ENCODE peak calls at places on chromosomes 13 and 19, in eight cellular contexts. Z, R, F, B, W, J, U and T are unnamed samples.

GRCh38 chr19:15288146-15288963 is 44.0 kb downstream of the BRD4 start:
- DNase-seq in W (peak), F (peak), R (no peak), Z (peak), B (peak), J (no peak), U (no peak), T (no peak)

GRCh38 chr13:97627566-97627965 is 193.6 kb downstream of the RAP2A start:
- DNase-seq in J (peak), Z (peak), W (no peak), F (no peak), U (no peak), R (no peak), B (peak), T (no peak)

GRCh38 chr13:31154939-31155338 is 6.8 kb downstream of the HSPH1 start:
- DNase-seq in W (no peak), R (no peak), Z (no peak), U (no peak), J (no peak), B (no peak), F (no peak), T (no peak)

GRCh38 chr13:33099860-33100259 is 83.6 kb downstream of the KL start:
- DNase-seq in Z (no peak), W (no peak), F (no peak), U (no peak), R (no peak), B (no peak), J (no peak), T (no peak)

GRCh38 chr13:24203726-24204295 is 43.3 kb downstream of the SPATA13 start:
- DNase-seq in R (no peak), J (no peak), F (peak), W (no peak), B (no peak), Z (no peak), U (no peak), T (peak)

GRCh38 chr19:3556978-3557460 is 367 bp downstream of the MFSD12 start:
- DNase-seq in B (no peak), F (no peak), J (peak), W (no peak), R (peak), U (peak), Z (peak), T (peak)

GRCh38 chr13:26050568-26051230 is 1.1 kb downstream of the SHISA2 start:
- DNase-seq in F (no peak), U (peak), W (no peak), R (no peak), J (no peak), B (no peak), Z (peak), T (no peak)

GRCh38 chr13:50969691-50970090 is 60.1 kb downstream of the RNASEH2B start:
- DNase-seq in J (no peak), F (no peak), U (no peak), W (no peak), R (no peak), Z (no peak), B (no peak), T (no peak)

GRCh38 chr19:45107621-45108170 is 14.7 kb downstream of the PPP1R37 start:
- DNase-seq in R (no peak), F (no peak), B (no peak), J (no peak), Z (no peak), U (no peak), W (no peak), T (no peak)